ENCODE peak calls at places on chromosomes 2 and 18, in five cellular contexts. P is colonic mucosa, G is germinal center, S is NCI-H510A treated with DMSO at 0.1 percent for 48 hours, H is esophagus squamous epithelium. F is an unnamed sample.

GRCh38 chr2:37370666-37371065 is 26.2 kb downstream of the QPCT start:
- DNase-seq in S (no peak), P (no peak), G (no peak), H (no peak), F (no peak)

GRCh38 chr2:128384446-128384845 is 65.8 kb upstream of the HS6ST1 start:
- DNase-seq in H (no peak), G (no peak), P (no peak), S (no peak), F (no peak)

GRCh38 chr2:5673148-5673860 is 18.9 kb upstream of the SOX11 start:
- DNase-seq in H (no peak), S (peak), P (no peak), G (no peak), F (peak)

GRCh38 chr2:204122425-204122824 is 185.9 kb downstream of the ICOS start:
- DNase-seq in G (no peak), H (no peak), S (no peak), P (no peak), F (no peak)

GRCh38 chr2:101688266-101688665 is 9.2 kb upstream of the MAP4K4 start:
- DNase-seq in P (no peak), S (no peak), G (no peak), H (no peak), F (no peak)

GRCh38 chr2:137383391-137383790 is 580.9 kb upstream of the HNMT start:
- DNase-seq in P (no peak), H (no peak), S (no peak), G (no peak), F (no peak)

GRCh38 chr2:8392098-8392844 is 289.6 kb upstream of the ID2 start:
- DNase-seq in G (no peak), P (no peak), S (no peak), H (no peak), F (no peak)

GRCh38 chr2:173077506-173078177 is 2.0 kb downstream of the MAP3K20 start:
- DNase-seq in G (no peak), S (no peak), P (no peak), H (no peak), F (no peak)

GRCh38 chr2:10923965-10924364 is 12.2 kb downstream of the KCNF1 start:
- DNase-seq in G (no peak), S (no peak), H (no peak), P (no peak), F (no peak)

GRCh38 chr2:240725266-240726060 is 33.8 kb downstream of the AQP12A start:
- DNase-seq in P (no peak), G (no peak), H (no peak), S (no peak), F (no peak)

GRCh38 chr18:57925706-57926105 is 118.3 kb upstream of the NEDD4L start:
- DNase-seq in S (no peak), H (no peak), G (no peak), P (no peak), F (no peak)

GRCh38 chr2:222805591-222806304 is 55.1 kb upstream of the ACSL3 start:
- DNase-seq in H (no peak), G (no peak), S (no peak), P (no peak), F (no peak)

GRCh38 chr2:96772903-96773675 is 12.4 kb downstream of the CNNM4 start:
- DNase-seq in G (no peak), S (no peak), H (no peak), P (no peak), F (no peak)

GRCh38 chr2:178478102-178478441 is 328 bp downstream of the FKBP7 start:
- DNase-seq in G (peak), H (no peak), P (peak), S (peak), F (no peak)

GRCh38 chr2:99481941-99482340 is 7.9 kb downstream of the REV1 start:
- DNase-seq in H (no peak), G (no peak), P (no peak), S (no peak), F (no peak)

F was measured in progenitor cell of endocrine pancreas.